ENCODE peak calls at places on chromosomes 16 and 17, in five cellular contexts. One of them, this sample, is unnamed.

GRCh38 chr17:40316571-40317344 is 7.8 kb downstream of the RARA start:
- DNase-seq in HEK293T: peak; percentile 28
- DNase-seq in natural killer cell treated with Interleukin-12 subunit alpha and Interleukin-12 subunit beta and Interleukin-15 and Interleukin-18, amount 100 ng/mL, for 72 hours: no peak
- DNase-seq in T47D: peak; percentile 57
- DNase-seq in renal cortical epithelial cell: no peak
- DNase-seq in this sample: no peak

GRCh38 chr17:63434951-63435571 is 11.0 kb downstream of the CYB561 start:
- DNase-seq in HEK293T: no peak
- DNase-seq in natural killer cell treated with Interleukin-12 subunit alpha and Interleukin-12 subunit beta and Interleukin-15 and Interleukin-18, amount 100 ng/mL, for 72 hours: no peak
- DNase-seq in T47D: peak; percentile 81
- DNase-seq in renal cortical epithelial cell: peak; percentile 54
- DNase-seq in this sample: peak; percentile 17

GRCh38 chr17:46896991-46897390 is 26.0 kb upstream of the GOSR2 start:
- DNase-seq in HEK293T: no peak
- DNase-seq in natural killer cell treated with Interleukin-12 subunit alpha and Interleukin-12 subunit beta and Interleukin-15 and Interleukin-18, amount 100 ng/mL, for 72 hours: no peak
- DNase-seq in T47D: no peak
- DNase-seq in renal cortical epithelial cell: no peak
- DNase-seq in this sample: no peak

GRCh38 chr17:38606646-38607611 is 1.2 kb upstream of the SRCIN1 start:
- DNase-seq in HEK293T: no peak
- DNase-seq in natural killer cell treated with Interleukin-12 subunit alpha and Interleukin-12 subunit beta and Interleukin-15 and Interleukin-18, amount 100 ng/mL, for 72 hours: no peak
- DNase-seq in T47D: no peak
- DNase-seq in renal cortical epithelial cell: no peak
- DNase-seq in this sample: no peak

GRCh38 chr17:56434610-56435009 is 158.9 kb upstream of the NOG start:
- DNase-seq in HEK293T: no peak
- DNase-seq in natural killer cell treated with Interleukin-12 subunit alpha and Interleukin-12 subunit beta and Interleukin-15 and Interleukin-18, amount 100 ng/mL, for 72 hours: no peak
- DNase-seq in T47D: no peak
- DNase-seq in renal cortical epithelial cell: no peak
- DNase-seq in this sample: no peak

GRCh38 chr16:84109598-84110325 is 7.0 kb downstream of the MBTPS1 start:
- DNase-seq in HEK293T: no peak
- DNase-seq in natural killer cell treated with Interleukin-12 subunit alpha and Interleukin-12 subunit beta and Interleukin-15 and Interleukin-18, amount 100 ng/mL, for 72 hours: no peak
- DNase-seq in T47D: no peak
- DNase-seq in renal cortical epithelial cell: no peak
- DNase-seq in this sample: no peak

GRCh38 chr17:45792995-45793755 is 9.1 kb downstream of the CRHR1 start:
- DNase-seq in HEK293T: no peak
- DNase-seq in natural killer cell treated with Interleukin-12 subunit alpha and Interleukin-12 subunit beta and Interleukin-15 and Interleukin-18, amount 100 ng/mL, for 72 hours: no peak
- DNase-seq in T47D: no peak
- DNase-seq in renal cortical epithelial cell: no peak
- DNase-seq in this sample: no peak

GRCh38 chr17:76540381-76541300 is 797 bp downstream of the PRCD start:
- DNase-seq in HEK293T: peak; percentile 97
- DNase-seq in natural killer cell treated with Interleukin-12 subunit alpha and Interleukin-12 subunit beta and Interleukin-15 and Interleukin-18, amount 100 ng/mL, for 72 hours: no peak
- DNase-seq in T47D: peak; percentile 100
- DNase-seq in renal cortical epithelial cell: peak; percentile 92
- DNase-seq in this sample: peak; percentile 24

GRCh38 chr17:58637011-58637570 is 54.8 kb downstream of the TEX14 start:
- DNase-seq in HEK293T: no peak
- DNase-seq in natural killer cell treated with Interleukin-12 subunit alpha and Interleukin-12 subunit beta and Interleukin-15 and Interleukin-18, amount 100 ng/mL, for 72 hours: no peak
- DNase-seq in T47D: no peak
- DNase-seq in renal cortical epithelial cell: no peak
- DNase-seq in this sample: no peak

GRCh38 chr17:10802487-10803284 is 1.2 kb downstream of the TMEM238L start:
- DNase-seq in HEK293T: no peak
- DNase-seq in natural killer cell treated with Interleukin-12 subunit alpha and Interleukin-12 subunit beta and Interleukin-15 and Interleukin-18, amount 100 ng/mL, for 72 hours: no peak
- DNase-seq in T47D: no peak
- DNase-seq in renal cortical epithelial cell: no peak
- DNase-seq in this sample: no peak

GRCh38 chr16:13629704-13630103 is 290.2 kb upstream of the ERCC4 start:
- DNase-seq in HEK293T: no peak
- DNase-seq in natural killer cell treated with Interleukin-12 subunit alpha and Interleukin-12 subunit beta and Interleukin-15 and Interleukin-18, amount 100 ng/mL, for 72 hours: no peak
- DNase-seq in T47D: no peak
- DNase-seq in renal cortical epithelial cell: no peak
- DNase-seq in this sample: no peak

GRCh38 chr17:1110844-1111598 is 68.8 kb downstream of the ABR start:
- DNase-seq in HEK293T: no peak
- DNase-seq in natural killer cell treated with Interleukin-12 subunit alpha and Interleukin-12 subunit beta and Interleukin-15 and Interleukin-18, amount 100 ng/mL, for 72 hours: no peak
- DNase-seq in T47D: no peak
- DNase-seq in renal cortical epithelial cell: peak; percentile 93
- DNase-seq in this sample: no peak

GRCh38 chr16:35562471-35562870 is 2103.1 kb downstream of the TP53TG3F start:
- DNase-seq in HEK293T: no peak
- DNase-seq in natural killer cell treated with Interleukin-12 subunit alpha and Interleukin-12 subunit beta and Interleukin-15 and Interleukin-18, amount 100 ng/mL, for 72 hours: no peak
- DNase-seq in T47D: no peak
- DNase-seq in renal cortical epithelial cell: no peak
- DNase-seq in this sample: no peak

GRCh38 chr17:35155246-35155645 is 7.6 kb downstream of the UNC45B start:
- DNase-seq in HEK293T: no peak
- DNase-seq in natural killer cell treated with Interleukin-12 subunit alpha and Interleukin-12 subunit beta and Interleukin-15 and Interleukin-18, amount 100 ng/mL, for 72 hours: no peak
- DNase-seq in T47D: no peak
- DNase-seq in renal cortical epithelial cell: no peak
- DNase-seq in this sample: no peak

GRCh38 chr16:70267516-70267915 is 15.8 kb upstream of the EXOSC6 start:
- DNase-seq in HEK293T: peak; percentile 66
- DNase-seq in natural killer cell treated with Interleukin-12 subunit alpha and Interleukin-12 subunit beta and Interleukin-15 and Interleukin-18, amount 100 ng/mL, for 72 hours: no peak
- DNase-seq in T47D: peak; percentile 51
- DNase-seq in renal cortical epithelial cell: peak; percentile 47
- DNase-seq in this sample: no peak